ENCODE peak calls at places on chromosomes 7 and 10, in six cellular contexts. One of them, this sample, is unnamed.

GRCh38 chr7:107528461-107528860 is 35.3 kb downstream of the COG5 start:
- DNase-seq in lung: no peak
- DNase-seq in tibial nerve: no peak
- DNase-seq in AG08396: peak
- DNase-seq in NCI-H1092: no peak
- DNase-seq in Right ventricle myocardium inferior: no peak
- DNase-seq in this sample: no peak

GRCh38 chr10:44012921-44013320 is 364.2 kb upstream of the ZNF32 start:
- DNase-seq in AG08396: no peak
- DNase-seq in lung: no peak
- DNase-seq in NCI-H1092: no peak
- DNase-seq in Right ventricle myocardium inferior: no peak
- DNase-seq in tibial nerve: no peak
- DNase-seq in this sample: no peak

GRCh38 chr7:114859477-114859876 is 62.4 kb upstream of the MDFIC start:
- DNase-seq in tibial nerve: no peak
- DNase-seq in NCI-H1092: no peak
- DNase-seq in AG08396: no peak
- DNase-seq in Right ventricle myocardium inferior: no peak
- DNase-seq in lung: no peak
- DNase-seq in this sample: no peak

GRCh38 chr10:4514445-4515108 is 311.4 kb upstream of the AKR1E2 start:
- DNase-seq in NCI-H1092: no peak
- DNase-seq in AG08396: no peak
- DNase-seq in lung: peak
- DNase-seq in Right ventricle myocardium inferior: peak
- DNase-seq in tibial nerve: peak
- DNase-seq in this sample: peak

GRCh38 chr10:24303522-24304310 is 94.8 kb downstream of the KIAA1217 start:
- DNase-seq in Right ventricle myocardium inferior: no peak
- DNase-seq in tibial nerve: no peak
- DNase-seq in NCI-H1092: no peak
- DNase-seq in lung: no peak
- DNase-seq in AG08396: no peak
- DNase-seq in this sample: no peak

GRCh38 chr10:10855178-10855577 is 162.5 kb upstream of the CELF2 start:
- DNase-seq in AG08396: no peak
- DNase-seq in NCI-H1092: no peak
- DNase-seq in lung: no peak
- DNase-seq in Right ventricle myocardium inferior: no peak
- DNase-seq in tibial nerve: no peak
- DNase-seq in this sample: no peak

GRCh38 chr7:90224204-90224603 is 12.7 kb downstream of the STEAP2 start:
- DNase-seq in AG08396: no peak
- DNase-seq in tibial nerve: no peak
- DNase-seq in Right ventricle myocardium inferior: no peak
- DNase-seq in NCI-H1092: no peak
- DNase-seq in lung: no peak
- DNase-seq in this sample: no peak

GRCh38 chr7:107505997-107506682 is 36.3 kb downstream of the GPR22 start:
- DNase-seq in lung: peak
- DNase-seq in tibial nerve: no peak
- DNase-seq in AG08396: no peak
- DNase-seq in Right ventricle myocardium inferior: no peak
- DNase-seq in NCI-H1092: peak
- DNase-seq in this sample: no peak

GRCh38 chr7:74289660-74290589 is 718 bp downstream of the CLIP2 start:
- DNase-seq in AG08396: peak
- DNase-seq in Right ventricle myocardium inferior: no peak
- DNase-seq in tibial nerve: no peak
- DNase-seq in NCI-H1092: no peak
- DNase-seq in lung: no peak
- DNase-seq in this sample: peak